ENCODE peak calls at places on chromosome X, in four cellular contexts. S is astrocyte; X is CD8-positive, alpha-beta T cell; N is hepatocyte. C is an unnamed sample.

GRCh38 chrX:107748490-107748889 is 27.1 kb downstream of the TSC22D3 start:
- DNase-seq in S (no peak), X (no peak), N (no peak), C (no peak)

GRCh38 chrX:149830192-149830873 is 48.6 kb downstream of the MAGEA9 start:
- DNase-seq in S (peak; percentile 24), X (no peak), N (peak; percentile 33), C (no peak)

GRCh38 chrX:1493877-1494510 is 41.3 kb upstream of the ASMTL start:
- DNase-seq in S (no peak), X (peak; percentile 19), N (no peak), C (no peak)

GRCh38 chrX:118499295-118499694 is 3.7 kb downstream of the DOCK11 start:
- DNase-seq in S (no peak), X (peak; percentile 27), N (peak; percentile 13), C (no peak)

GRCh38 chrX:47514553-47515235 is 31.7 kb upstream of the ZNF41 start:
- DNase-seq in S (peak; percentile 59), X (no peak), N (peak; percentile 16), C (no peak)

GRCh38 chrX:77658886-77659285 is 127.1 kb downstream of the ATRX start:
- DNase-seq in S (no peak), X (no peak), N (no peak), C (no peak)

GRCh38 chrX:139112432-139112831 is 400.9 kb upstream of the FGF13 start:
- DNase-seq in S (peak; percentile 67), X (no peak), N (peak; percentile 4), C (no peak)

GRCh38 chrX:13194291-13195103 is 125.4 kb downstream of the ATXN3L start:
- DNase-seq in S (peak; percentile 40), X (no peak), N (no peak), C (no peak)

GRCh38 chrX:13791559-13791958 is 25.3 kb downstream of the GPM6B start:
- DNase-seq in S (no peak), X (no peak), N (no peak), C (no peak)

GRCh38 chrX:34426334-34426733 is 230.8 kb downstream of the TMEM47 start:
- DNase-seq in S (no peak), X (no peak), N (no peak), C (peak; percentile 9)
- TF ChIP-seq CTCF in S (no peak), X (no peak), N (no peak), C (no peak)

DNA sequence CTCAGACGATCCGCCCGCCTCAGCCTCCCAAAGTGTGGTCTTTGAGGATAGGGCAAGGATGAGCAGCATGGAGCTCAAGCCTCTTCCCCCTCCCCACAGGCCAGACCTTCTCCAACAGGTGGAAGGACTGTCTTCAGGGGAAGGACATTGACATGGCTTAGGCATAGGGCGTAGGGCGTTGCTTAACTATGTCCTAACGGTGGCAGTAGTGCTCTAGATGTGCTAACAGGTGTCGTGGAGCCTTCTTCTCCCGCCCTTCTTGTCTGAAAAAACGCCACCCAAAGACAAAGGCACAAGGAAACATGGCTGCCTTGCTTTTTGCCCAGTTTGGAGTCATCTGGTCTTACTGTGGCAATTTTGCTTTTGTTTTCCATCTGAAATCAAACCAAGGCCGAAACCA is 219.8 kb downstream of the OR13H1 start:
- DNase-seq in S (peak; percentile 46), X (peak; percentile 85), N (no peak), C (no peak)
- TF ChIP-seq CTCF in S (no peak), X (no peak), N (no peak), C (no peak)

GRCh38 chrX:36963852-36964251 is 44.3 kb upstream of the FAM47C start:
- DNase-seq in S (no peak), X (no peak), N (no peak), C (no peak)
- TF ChIP-seq CTCF in S (no peak), X (no peak), N (no peak), C (no peak)

GRCh38 chrX:131734621-131735020 is 190.7 kb downstream of the OR13H1 start:
- DNase-seq in S (peak; percentile 49), X (peak; percentile 79), N (no peak), C (no peak)

GRCh38 chrX:131739823-131740222 is 195.9 kb downstream of the OR13H1 start:
- DNase-seq in S (no peak), X (no peak), N (no peak), C (no peak)

GRCh38 chrX:131729295-131729694 is 185.4 kb downstream of the OR13H1 start:
- DNase-seq in S (peak; percentile 65), X (peak; percentile 86), N (no peak), C (no peak)

GRCh38 chrX:131735127-131735526 is 191.3 kb downstream of the OR13H1 start:
- DNase-seq in S (no peak), X (no peak), N (no peak), C (no peak)
- TF ChIP-seq CTCF in S (no peak), X (no peak), N (no peak), C (no peak)

GRCh38 chrX:54407266-54407665 is 32.9 kb upstream of the TSR2 start:
- DNase-seq in S (no peak), X (no peak), N (no peak), C (no peak)

GRCh38 chrX:54413753-54414152 is 26.5 kb upstream of the TSR2 start:
- DNase-seq in S (no peak), X (no peak), N (peak; percentile 10), C (no peak)

GRCh38 chrX:54416965-54417364 is 23.2 kb upstream of the TSR2 start:
- DNase-seq in S (no peak), X (no peak), N (no peak), C (no peak)

GRCh38 chrX:54415534-54416350 is 24.5 kb upstream of the TSR2 start:
- DNase-seq in S (peak; percentile 36), X (no peak), N (no peak), C (no peak)

GRCh38 chrX:54411732-54412131 is 28.5 kb upstream of the TSR2 start:
- DNase-seq in S (no peak), X (no peak), N (no peak), C (no peak)
- TF ChIP-seq CTCF in S (no peak), X (no peak), N (no peak), C (no peak)

GRCh38 chrX:109827772-109828171 is 94.7 kb upstream of the ACSL4 start:
- DNase-seq in S (no peak), X (no peak), N (no peak), C (no peak)

GRCh38 chrX:109830157-109830703 is 97.2 kb upstream of the ACSL4 start:
- DNase-seq in S (no peak), X (no peak), N (no peak), C (no peak)

GRCh38 chrX:109830704-109831206 is 97.7 kb upstream of the ACSL4 start:
- DNase-seq in S (peak; percentile 67), X (no peak), N (peak; percentile 28), C (peak; percentile 34)

GRCh38 chrX:109822861-109823260 is 89.8 kb upstream of the ACSL4 start:
- DNase-seq in S (no peak), X (no peak), N (no peak), C (peak; percentile 15)

DNA sequence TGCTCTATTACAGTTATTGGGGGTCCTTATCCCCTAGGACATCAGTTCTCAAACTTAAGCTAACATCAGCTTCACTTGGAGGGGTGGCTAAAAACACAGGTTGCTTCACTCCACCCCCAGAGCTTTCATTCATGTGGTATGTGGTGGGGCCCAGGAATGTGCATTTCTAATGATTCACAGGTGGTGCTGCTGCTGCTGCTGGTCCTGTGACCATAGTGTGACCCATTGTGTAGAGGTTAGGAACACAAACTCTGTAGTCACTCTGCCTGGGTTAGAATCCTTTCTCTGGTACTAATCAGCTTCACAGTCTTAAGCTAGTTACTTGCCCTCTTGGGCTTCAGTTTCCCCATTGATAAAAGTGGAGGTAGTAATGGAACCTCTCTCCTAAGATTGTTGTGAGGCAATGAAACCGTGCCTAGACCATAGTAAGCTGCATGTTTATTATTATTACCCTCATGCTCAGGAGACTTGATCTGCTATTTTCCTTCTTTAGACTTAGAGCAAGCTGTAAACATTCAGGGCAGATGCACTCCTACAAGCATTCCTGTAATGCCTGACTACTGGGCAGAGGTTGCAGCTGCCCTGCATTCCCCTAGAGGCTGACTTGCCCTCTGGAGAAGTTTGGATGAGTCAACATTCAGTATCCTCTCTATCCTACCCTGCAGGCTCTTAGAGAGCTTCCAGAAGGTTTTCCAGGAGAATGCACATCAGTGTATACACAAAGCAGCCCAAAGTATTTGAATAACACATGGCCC is 94.1 kb upstream of the ACSL4 start:
- DNase-seq in S (peak; percentile 79), X (no peak), N (peak; percentile 31), C (no peak)
- TF ChIP-seq CTCF in S (no peak), X (no peak), N (no peak), C (no peak)

DNA sequence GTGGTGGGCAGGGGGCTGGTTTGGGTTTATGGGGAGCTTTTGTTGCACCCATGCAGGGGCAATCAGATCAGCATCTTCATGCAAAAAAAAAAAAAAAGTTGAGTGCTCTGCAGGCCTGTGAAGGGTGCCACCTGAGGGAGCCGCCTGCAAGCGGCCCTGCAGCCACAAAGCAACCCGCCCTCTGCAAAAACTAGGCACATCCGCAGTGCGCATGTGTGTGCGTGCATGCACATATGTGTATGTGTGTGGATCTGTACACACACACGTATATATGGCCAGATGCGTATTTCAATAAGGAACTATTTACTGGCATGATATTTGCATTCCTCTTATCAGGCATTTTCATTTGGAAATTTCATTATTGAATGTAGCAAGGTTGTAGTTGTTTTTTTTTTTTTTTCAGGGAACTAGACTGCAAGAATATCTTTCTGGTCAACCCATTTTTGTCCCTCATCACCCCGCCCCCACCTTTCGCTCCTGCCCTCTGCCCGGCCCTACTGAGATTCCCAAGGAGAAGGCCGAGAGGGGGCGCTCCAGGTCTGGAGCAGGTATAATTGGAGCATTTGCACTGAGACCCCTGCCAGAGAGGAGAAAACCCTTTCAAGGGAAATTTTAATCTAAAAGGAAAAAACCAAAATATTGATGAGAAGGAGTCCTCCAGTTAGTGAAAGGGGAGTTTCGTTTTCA is 18.1 kb downstream of the CCNQ start:
- DNase-seq in S (no peak), X (no peak), N (no peak), C (peak; percentile 16)
- TF ChIP-seq CTCF in S (no peak), X (no peak), N (peak; percentile 9), C (no peak)

DNA sequence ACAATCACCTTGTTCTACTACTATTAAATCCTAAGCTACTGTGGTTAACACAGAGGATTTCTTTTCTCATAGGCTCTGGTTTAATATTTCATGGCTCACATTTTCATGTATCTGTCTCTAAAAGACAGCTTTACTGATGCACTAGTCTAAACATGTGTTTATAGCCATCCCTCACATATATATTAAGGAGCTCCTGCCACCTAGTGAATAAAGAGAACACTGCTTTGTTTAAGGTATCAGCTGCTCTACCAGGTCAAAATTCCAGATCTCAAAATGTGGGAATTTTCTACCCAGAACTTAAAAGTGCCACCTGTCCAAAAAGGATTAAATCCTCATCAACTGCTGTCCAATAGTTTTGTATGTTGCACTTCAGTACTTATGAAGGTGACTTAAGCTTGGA is 188.5 kb upstream of the TEX13C start:
- DNase-seq in S (no peak), X (no peak), N (peak; percentile 4), C (no peak)
- TF ChIP-seq CTCF in S (no peak), X (no peak), N (peak; percentile 32), C (no peak)

DNA sequence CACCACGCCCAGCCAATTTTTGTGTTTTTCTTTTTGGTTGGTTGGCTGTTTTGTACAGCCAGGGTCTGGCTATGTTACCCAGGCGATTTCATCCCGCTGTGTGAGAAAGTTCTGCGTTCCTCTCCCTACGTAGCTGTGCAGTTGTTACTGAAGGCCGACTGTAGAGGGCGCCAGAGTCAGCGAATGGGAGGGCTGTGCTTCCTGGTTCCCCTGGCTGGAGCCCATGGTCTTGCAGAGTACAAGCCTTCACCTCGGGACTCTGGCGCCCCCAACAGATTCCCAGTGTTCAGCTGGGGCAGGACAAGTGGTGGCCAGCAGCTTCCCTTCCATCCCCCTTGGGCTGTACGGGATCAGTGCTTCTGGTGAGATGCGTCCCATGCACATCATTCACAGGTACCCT is 5.6 kb upstream of the CT45A1 start:
- DNase-seq in S (no peak), X (no peak), N (no peak), C (peak; percentile 9)
- TF ChIP-seq CTCF in S (no peak), X (no peak), N (no peak), C (no peak)